ENCODE peak calls at places on chromosomes 13 and 19, in four cellular contexts. R is SK-N-SH; P is IMR-90; J is effector memory CD4-positive, alpha-beta T cell. F is an unnamed sample.

GRCh38 chr19:2127758-2128157 is 23.6 kb downstream of the AP3D1 start:
- DNase-seq in J (no peak), R (no peak), P (no peak), F (no peak)

GRCh38 chr19:13846533-13847032 is 30.4 kb upstream of the NANOS3 start:
- DNase-seq in P (peak; percentile 93), J (peak; percentile 98), R (peak; percentile 89), F (no peak)

GRCh38 chr19:1591421-1592022 is 1.1 kb downstream of the MBD3 start:
- DNase-seq in P (no peak), J (no peak), R (peak; percentile 57), F (no peak)

GRCh38 chr19:23855676-23856075 is 59.0 kb upstream of the ZNF726 start:
- DNase-seq in P (no peak), R (no peak), J (no peak), F (no peak)

GRCh38 chr13:24630851-24631341 is 49.3 kb upstream of the ATP12A start:
- DNase-seq in P (peak; percentile 46), R (no peak), J (no peak), F (no peak)

GRCh38 chr13:114283581-114283980 is 2.2 kb downstream of the UPF3A start:
- DNase-seq in R (no peak), P (peak; percentile 23), J (no peak), F (no peak)

GRCh38 chr13:22505489-22505888 is 675.3 kb upstream of the SGCG start:
- DNase-seq in J (no peak), P (no peak), R (no peak), F (no peak)

GRCh38 chr13:34611678-34612077 is 330.4 kb upstream of the NBEA start:
- DNase-seq in R (no peak), J (no peak), P (no peak), F (no peak)

GRCh38 chr19:40603071-40603718 is 2.0 kb downstream of the LTBP4 start:
- DNase-seq in R (no peak), P (peak; percentile 59), J (no peak), F (no peak)

DNA sequence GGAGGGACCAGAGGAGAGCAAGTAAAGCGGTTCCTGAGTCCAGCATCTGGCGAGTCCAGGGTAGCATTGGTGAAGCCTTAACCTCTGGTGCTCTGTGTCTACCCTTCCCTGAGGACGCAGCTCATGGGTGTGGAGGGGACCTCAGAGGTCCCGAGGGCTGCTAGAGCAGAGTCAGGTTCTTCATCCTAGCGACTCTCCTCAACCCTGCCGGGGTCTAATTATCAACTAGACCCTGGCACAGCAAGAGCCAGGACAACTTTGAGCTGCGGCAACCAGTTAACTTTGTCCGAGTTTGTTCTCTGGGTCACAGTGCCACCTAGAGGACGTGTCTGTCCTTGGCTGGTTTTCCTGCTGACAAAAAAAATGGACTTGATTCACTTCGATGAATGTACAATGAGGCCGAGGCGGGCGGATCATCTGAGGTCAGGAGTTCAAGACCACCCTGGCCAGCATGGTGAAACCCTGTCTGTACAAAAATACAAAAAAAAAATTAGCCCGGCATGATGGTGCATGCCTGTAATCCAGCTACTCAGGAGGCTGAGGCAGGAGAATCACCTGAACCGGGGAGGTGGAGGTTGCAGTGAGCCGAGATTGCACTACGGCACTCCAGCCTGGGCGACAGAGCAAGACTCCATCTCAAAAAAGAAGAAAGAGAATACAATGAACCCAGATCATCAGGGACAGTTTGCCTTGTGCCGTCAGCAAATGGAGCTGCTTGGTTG is 24.9 kb downstream of the TSSK6 start:
- DNase-seq in R (peak; percentile 83), P (peak; percentile 82), J (peak; percentile 73), F (peak; percentile 63)
- H3K4me1 ChIP-seq in R (peaks cover 23% of the 10 kb centered on the region), P (peaks cover 30% of the 10 kb centered on the region), J (peaks cover 39% of the 10 kb centered on the region), F (peaks cover 4% of the 10 kb centered on the region)

DNA sequence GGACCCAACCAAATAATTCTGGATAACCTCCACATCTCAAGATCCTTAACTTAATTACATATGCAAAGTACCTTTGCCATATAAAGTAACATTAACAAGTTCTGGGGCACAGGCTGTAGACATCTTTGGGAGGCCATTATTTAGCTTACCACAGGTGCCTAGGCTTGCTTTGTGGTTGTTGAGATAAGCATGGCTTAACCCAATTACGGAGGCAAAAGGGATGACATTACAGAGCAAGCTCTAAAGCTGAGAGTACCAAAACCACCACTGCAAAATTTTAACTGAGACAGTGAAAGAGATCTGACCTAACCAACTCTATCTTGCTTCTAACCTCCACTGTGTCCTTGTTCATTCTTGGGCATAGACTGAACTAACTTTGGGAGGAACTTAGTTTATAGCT is 502.9 kb upstream of the ATXN8OS start:
- DNase-seq in P (no peak), J (no peak), R (no peak), F (no peak)
- H3K4me1 ChIP-seq in P (no peaks in the 10 kb centered on the region), J (no peaks in the 10 kb centered on the region), R (no peaks in the 10 kb centered on the region), F (no peaks in the 10 kb centered on the region)

DNA sequence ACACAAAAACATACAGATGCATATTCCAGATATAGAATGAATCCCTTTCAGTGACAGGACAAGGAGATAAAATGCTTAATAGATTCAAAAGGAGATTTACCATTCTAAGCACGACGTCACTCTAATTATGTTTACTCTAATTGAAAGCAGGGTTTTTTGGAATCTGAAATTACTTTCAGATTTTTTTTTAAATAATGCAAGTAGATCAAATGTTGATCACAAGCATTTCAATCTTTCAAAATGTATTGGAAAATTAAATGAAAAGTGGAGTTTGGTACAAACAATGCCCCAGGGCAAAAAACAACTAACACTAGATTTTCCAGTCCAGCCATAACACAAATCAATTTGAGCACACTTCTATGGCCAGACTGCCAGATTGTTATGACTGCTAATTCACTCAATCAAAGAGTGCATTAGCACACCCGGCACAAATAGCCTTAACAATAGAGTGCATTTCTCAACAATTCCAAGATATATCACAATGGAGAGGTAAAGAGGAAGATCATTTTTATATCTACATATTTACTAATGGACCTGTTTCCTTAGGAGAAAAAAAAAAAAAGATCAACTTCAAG is 4.3 kb upstream of the DACH1 start:
- DNase-seq in J (no peak), P (no peak), R (no peak), F (no peak)
- H3K4me1 ChIP-seq in J (peaks cover 2% of the 10 kb centered on the region), P (no peaks in the 10 kb centered on the region), R (no peaks in the 10 kb centered on the region), F (peaks cover 1% of the 10 kb centered on the region)

GRCh38 chr19:29241324-29241723 is 28.4 kb upstream of the UQCRFS1 start:
- DNase-seq in P (no peak), J (no peak), R (no peak), F (no peak)
- H3K4me1 ChIP-seq in P (no peaks in the 10 kb centered on the region), J (no peaks in the 10 kb centered on the region), R (no peaks in the 10 kb centered on the region), F (no peaks in the 10 kb centered on the region)

GRCh38 chr13:100273138-100273537 is 184.2 kb downstream of the PCCA start:
- DNase-seq in R (no peak), J (no peak), P (no peak), F (no peak)
- H3K4me1 ChIP-seq in R (no peaks in the 10 kb centered on the region), J (no peaks in the 10 kb centered on the region), P (peaks cover 1% of the 10 kb centered on the region), F (peaks cover 1% of the 10 kb centered on the region)

GRCh38 chr19:33391631-33392249 is 18.2 kb downstream of the CEBPG start:
- DNase-seq in P (no peak), J (no peak), R (peak; percentile 26), F (no peak)

GRCh38 chr19:33393286-33394005 is 19.9 kb downstream of the CEBPG start:
- DNase-seq in J (no peak), R (peak; percentile 47), P (no peak), F (no peak)

GRCh38 chr19:33390908-33391630 is 17.6 kb downstream of the CEBPG start:
- DNase-seq in P (no peak), J (no peak), R (peak; percentile 33), F (no peak)

GRCh38 chr19:33394006-33394722 is 20.7 kb downstream of the CEBPG start:
- DNase-seq in P (peak; percentile 69), J (no peak), R (no peak), F (no peak)

DNA sequence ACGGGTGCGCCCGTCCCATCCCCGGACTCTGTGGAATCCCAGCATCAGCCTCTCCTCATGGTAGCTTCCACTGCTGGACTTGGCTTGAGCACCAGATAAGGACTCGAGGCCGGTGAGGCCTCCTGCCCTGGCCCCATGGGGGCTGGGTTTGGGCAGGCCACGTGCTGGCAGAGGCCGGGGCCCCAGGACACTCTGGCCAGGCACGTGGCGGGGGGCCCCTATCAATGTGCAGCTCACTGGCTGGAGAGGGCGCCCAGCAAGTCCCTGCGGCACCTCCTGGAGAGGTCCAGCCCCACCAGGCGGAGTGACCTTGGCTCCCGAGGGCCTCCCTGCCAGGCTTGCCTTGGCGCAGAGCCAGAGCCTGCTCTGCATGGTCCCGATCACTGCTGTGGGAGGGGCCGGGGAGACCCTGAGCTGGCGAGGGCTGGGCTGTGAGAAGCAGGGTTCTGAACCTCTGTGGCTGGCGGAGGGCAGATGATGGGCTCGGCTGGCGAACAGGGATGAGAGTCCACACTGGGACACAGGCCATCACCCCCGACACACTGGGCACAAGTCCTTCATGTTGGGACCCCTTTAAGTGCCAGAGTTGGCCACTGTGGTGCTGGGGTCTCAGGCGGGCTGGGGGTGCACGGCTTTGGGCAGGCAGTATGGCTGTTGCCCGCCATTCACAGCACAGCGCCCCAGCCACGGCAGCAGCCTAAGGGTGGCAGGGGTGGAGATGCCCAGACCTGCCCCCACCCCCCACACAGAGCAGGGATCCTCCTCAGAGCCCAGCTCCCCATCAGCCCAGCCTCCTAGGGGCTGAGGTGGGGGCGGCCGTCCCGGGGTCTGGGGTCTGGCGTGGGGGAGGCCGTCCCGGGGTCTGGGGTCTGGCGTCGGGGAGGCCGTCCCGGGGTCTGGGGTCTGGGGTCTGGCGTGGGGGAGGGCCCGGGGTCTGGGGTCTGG is 19.1 kb downstream of the CEBPG start:
- DNase-seq in P (no peak), J (no peak), R (peak; percentile 89), F (no peak)
- H3K4me1 ChIP-seq in P (peaks cover 28% of the 10 kb centered on the region), J (no peaks in the 10 kb centered on the region), R (no peaks in the 10 kb centered on the region), F (peaks cover 10% of the 10 kb centered on the region)

GRCh38 chr13:62060570-62060969 is 644.9 kb upstream of the PCDH20 start:
- DNase-seq in R (no peak), J (no peak), P (no peak), F (no peak)
- H3K4me1 ChIP-seq in R (no peaks in the 10 kb centered on the region), J (no peaks in the 10 kb centered on the region), P (no peaks in the 10 kb centered on the region), F (no peaks in the 10 kb centered on the region)

GRCh38 chr13:41061075-41061913 is at the start of gene WBP4:
- DNase-seq in P (peak; percentile 95), J (peak; percentile 78), R (peak; percentile 90), F (peak; percentile 93)

GRCh38 chr13:41059896-41060722 is 1.2 kb upstream of the WBP4 start:
- DNase-seq in J (peak; percentile 64), R (peak; percentile 87), P (peak; percentile 87), F (peak; percentile 41)

GRCh38 chr13:41060723-41061074 is 610 bp upstream of the WBP4 start:
- DNase-seq in R (peak; percentile 75), J (peak; percentile 76), P (no peak), F (peak; percentile 18)

GRCh38 chr13:41064493-41064892 is 3.2 kb downstream of the WBP4 start:
- DNase-seq in R (no peak), J (no peak), P (peak; percentile 90), F (no peak)

GRCh38 chr13:41061914-41062837 is 867 bp downstream of the WBP4 start:
- DNase-seq in J (no peak), R (no peak), P (peak; percentile 64), F (no peak)
- H3K4me1 ChIP-seq in J (no peaks in the 10 kb centered on the region), R (peaks cover 8% of the 10 kb centered on the region), P (peaks cover 6% of the 10 kb centered on the region), F (no peaks in the 10 kb centered on the region)

F was measured in iPS DF 6.9.